ENCODE peak calls at places on chromosomes 13 and 19, in seven cellular contexts. X, A, R, O, L, H and V are unnamed samples.

GRCh38 chr19:45400192-45400591 is 4.7 kb downstream of the PPP1R13L start:
- DNase-seq in X (no peak), A (peak), R (no peak), O (peak), L (no peak), H (no peak), V (no peak)

GRCh38 chr19:13873776-13874515 is 3.0 kb upstream of the NANOS3 start:
- DNase-seq in X (no peak), A (no peak), R (no peak), O (no peak), L (no peak), H (peak), V (no peak)

GRCh38 chr19:31214086-31214485 is 135.2 kb downstream of the TSHZ3 start:
- DNase-seq in X (no peak), A (no peak), R (no peak), O (peak), L (peak), H (peak), V (peak)

GRCh38 chr19:32814046-32814445 is 55.5 kb downstream of the SLC7A9 start:
- DNase-seq in X (no peak), A (no peak), R (no peak), O (no peak), L (no peak), H (no peak), V (no peak)

GRCh38 chr13:112113355-112113754 is 46.4 kb downstream of the SOX1 start:
- DNase-seq in X (no peak), A (no peak), R (no peak), O (no peak), L (no peak), H (no peak), V (no peak)

GRCh38 chr13:34627905-34628682 is 314.0 kb upstream of the NBEA start:
- DNase-seq in X (no peak), A (no peak), R (no peak), O (no peak), L (no peak), H (no peak), V (no peak)

GRCh38 chr13:42266464-42266863 is 5.5 kb upstream of the AKAP11 start:
- DNase-seq in X (no peak), A (no peak), R (no peak), O (no peak), L (peak), H (peak), V (peak)

GRCh38 chr19:11166281-11167142 is 10.9 kb upstream of the SPC24 start:
- DNase-seq in X (no peak), A (no peak), R (no peak), O (no peak), L (no peak), H (no peak), V (no peak)

GRCh38 chr19:45489216-45489855 is 7.5 kb downstream of the RTN2 start:
- DNase-seq in X (no peak), A (no peak), R (no peak), O (no peak), L (no peak), H (no peak), V (no peak)

GRCh38 chr19:18396471-18397241 is 766 bp downstream of the LRRC25 start:
- DNase-seq in X (no peak), A (no peak), R (no peak), O (no peak), L (no peak), H (no peak), V (no peak)

GRCh38 chr19:4360641-4361151 is 17.3 kb downstream of the MPND start:
- DNase-seq in X (no peak), A (peak), R (no peak), O (no peak), L (no peak), H (peak), V (no peak)

GRCh38 chr13:73110814-73111213 is 52.0 kb downstream of the KLF5 start:
- DNase-seq in X (no peak), A (no peak), R (no peak), O (peak), L (no peak), H (no peak), V (no peak)

GRCh38 chr13:98014766-98015165 is 61.3 kb downstream of the IPO5 start:
- DNase-seq in X (no peak), A (no peak), R (no peak), O (no peak), L (peak), H (no peak), V (peak)

GRCh38 chr13:52599037-52599852 is 43.0 kb upstream of the HNRNPA1L2 start:
- DNase-seq in X (no peak), A (no peak), R (no peak), O (no peak), L (peak), H (no peak), V (no peak)

GRCh38 chr19:35462476-35462953 is 14.5 kb downstream of the FFAR2 start:
- DNase-seq in X (no peak), A (no peak), R (no peak), O (peak), L (no peak), H (no peak), V (peak)

GRCh38 chr13:81988542-81988941 is 1647.6 kb upstream of the SPRY2 start:
- DNase-seq in X (no peak), A (no peak), R (no peak), O (no peak), L (no peak), H (no peak), V (no peak)

GRCh38 chr13:75437582-75438318 is 44.2 kb downstream of the TBC1D4 start:
- DNase-seq in X (no peak), A (no peak), R (no peak), O (no peak), L (peak), H (no peak), V (peak)

GRCh38 chr13:52846567-52847321 is 1.7 kb downstream of the PCDH8 start:
- DNase-seq in X (no peak), A (peak), R (peak), O (no peak), L (peak), H (peak), V (no peak)

GRCh38 chr19:728011-728410 is 19.3 kb downstream of the PALM start:
- DNase-seq in X (no peak), A (no peak), R (no peak), O (no peak), L (no peak), H (no peak), V (no peak)

GRCh38 chr19:56736571-56736970 is 65.0 kb upstream of the ZNF835 start:
- DNase-seq in X (no peak), A (no peak), R (no peak), O (peak), L (no peak), H (no peak), V (no peak)

GRCh38 chr19:29706635-29707034 is 8.4 kb downstream of the C19orf12 start:
- DNase-seq in X (no peak), A (no peak), R (no peak), O (no peak), L (no peak), H (no peak), V (no peak)

GRCh38 chr19:29708553-29709439 is 6.3 kb downstream of the C19orf12 start:
- DNase-seq in X (no peak), A (no peak), R (no peak), O (no peak), L (no peak), H (no peak), V (peak)

GRCh38 chr19:29702958-29703320 is 12.1 kb downstream of the C19orf12 start:
- DNase-seq in X (no peak), A (no peak), R (no peak), O (no peak), L (no peak), H (no peak), V (no peak)

GRCh38 chr19:29704562-29705558 is 10.2 kb downstream of the C19orf12 start:
- DNase-seq in X (no peak), A (no peak), R (no peak), O (no peak), L (no peak), H (no peak), V (no peak)

DNA sequence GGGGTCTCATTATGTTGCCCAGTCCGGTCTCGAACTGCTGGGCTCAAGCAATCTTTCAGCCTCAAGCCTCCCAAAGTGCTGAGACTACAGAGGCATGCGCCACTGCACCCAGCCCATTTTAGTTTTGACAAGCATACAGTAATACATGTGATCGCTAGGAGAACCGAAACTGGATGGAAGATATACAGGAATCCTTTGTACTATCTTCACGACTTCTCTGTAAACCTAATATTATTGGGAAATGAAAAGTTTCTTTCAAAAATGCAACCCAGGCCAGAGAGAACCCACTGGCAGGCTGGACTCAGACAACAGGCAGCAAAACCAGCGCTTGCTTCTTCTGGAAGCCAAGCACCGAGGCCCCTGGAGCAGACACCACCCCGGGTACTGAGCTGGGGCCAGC is 9.4 kb downstream of the C19orf12 start:
- DNase-seq in X (no peak), A (no peak), R (no peak), O (no peak), L (no peak), H (no peak), V (no peak)
- H2BK5ac ChIP-seq in X (no peak), A (no peak), R (no peak), O (no peak), L (no peak), H (no peak), V (no peak)

GRCh38 chr19:1761528-1762242 is 8.4 kb downstream of the ONECUT3 start:
- DNase-seq in X (no peak), A (no peak), R (no peak), O (no peak), L (no peak), H (no peak), V (no peak)
- H2BK5ac ChIP-seq in X (peak), A (no peak), R (peak), O (no peak), L (no peak), H (no peak), V (no peak)

DNA sequence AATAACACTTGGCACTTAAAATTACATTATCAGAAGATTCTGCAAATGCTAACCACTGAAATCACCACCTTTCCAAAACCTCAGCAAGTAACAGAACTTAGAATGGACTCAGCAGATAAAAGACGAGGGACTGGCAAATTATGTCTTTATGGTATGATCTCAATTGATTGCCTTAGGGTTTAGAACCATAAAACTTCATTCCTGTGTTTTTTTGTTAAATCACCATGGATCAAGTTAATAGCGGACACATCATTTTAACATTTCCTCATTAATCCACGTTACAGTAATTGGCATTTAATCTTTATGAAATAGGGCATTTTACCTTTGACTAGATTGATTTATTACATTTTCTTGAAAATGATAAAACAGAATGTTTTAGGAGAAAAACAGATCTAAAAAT is 2070.3 kb downstream of the PCDH9 start:
- DNase-seq in X (no peak), A (no peak), R (no peak), O (no peak), L (no peak), H (no peak), V (no peak)
- H2BK5ac ChIP-seq in X (no peak), A (no peak), R (no peak), O (no peak), L (no peak), H (no peak), V (no peak)

GRCh38 chr19:2779121-2779740 is 3.8 kb downstream of the SGTA start:
- DNase-seq in X (no peak), A (no peak), R (no peak), O (no peak), L (no peak), H (no peak), V (no peak)
- H2BK5ac ChIP-seq in X (no peak), A (no peak), R (peak), O (no peak), L (no peak), H (no peak), V (no peak)